ENCODE peak calls at places on chromosomes 4 and X, in ten cellular contexts. Q, W, Y, G, D, S, C, T, N and F are unnamed samples.

GRCh38 chr4:78645853-78646757 is 94.5 kb downstream of the ANXA3 start:
- DNase-seq in Q (no peak), W (peak; percentile 62), Y (peak; percentile 58), G (no peak), D (peak; percentile 94), S (peak; percentile 21), C (peak; percentile 89), T (peak; percentile 82), N (peak; percentile 52), F (peak; percentile 70)

GRCh38 chrX:155148724-155149537 is 67.3 kb upstream of the VBP1 start:
- DNase-seq in Q (no peak), W (no peak), Y (no peak), G (no peak), D (no peak), S (peak; percentile 5), C (no peak), T (no peak), N (no peak), F (no peak)

GRCh38 chr4:17912011-17912410 is 101.2 kb downstream of the NCAPG start:
- DNase-seq in Q (no peak), W (no peak), Y (no peak), G (no peak), D (no peak), S (no peak), C (no peak), T (peak; percentile 38), N (no peak), F (no peak)

GRCh38 chrX:139530550-139530949 is at the start of gene F9:
- DNase-seq in Q (no peak), W (no peak), Y (no peak), G (no peak), D (no peak), S (no peak), C (no peak), T (no peak), N (no peak), F (no peak)

GRCh38 chr4:26434030-26434639 is 56.1 kb downstream of the CCKAR start:
- DNase-seq in Q (no peak), W (no peak), Y (no peak), G (no peak), D (no peak), S (no peak), C (no peak), T (no peak), N (no peak), F (no peak)

GRCh38 chrX:116284383-116284782 is 113.8 kb downstream of the AGTR2 start:
- DNase-seq in Q (no peak), W (no peak), Y (no peak), G (no peak), D (no peak), S (no peak), C (no peak), T (no peak), N (no peak), F (no peak)

GRCh38 chr4:6779667-6780565 is 2.6 kb upstream of the KIAA0232 start:
- DNase-seq in Q (no peak), W (no peak), Y (no peak), G (no peak), D (no peak), S (no peak), C (no peak), T (no peak), N (no peak), F (no peak)

GRCh38 chr4:186158021-186158859 is 33.1 kb upstream of the CYP4V2 start:
- DNase-seq in Q (no peak), W (no peak), Y (no peak), G (no peak), D (no peak), S (no peak), C (no peak), T (no peak), N (no peak), F (no peak)

GRCh38 chr4:45550766-45551366 is 573.0 kb downstream of the GABRG1 start:
- DNase-seq in Q (no peak), W (no peak), Y (no peak), G (no peak), D (no peak), S (no peak), C (no peak), T (no peak), N (no peak), F (no peak)

GRCh38 chr4:61661960-61662359 is 461.8 kb downstream of the ADGRL3 start:
- DNase-seq in Q (no peak), W (no peak), Y (no peak), G (no peak), D (no peak), S (no peak), C (no peak), T (no peak), N (no peak), F (no peak)

DNA sequence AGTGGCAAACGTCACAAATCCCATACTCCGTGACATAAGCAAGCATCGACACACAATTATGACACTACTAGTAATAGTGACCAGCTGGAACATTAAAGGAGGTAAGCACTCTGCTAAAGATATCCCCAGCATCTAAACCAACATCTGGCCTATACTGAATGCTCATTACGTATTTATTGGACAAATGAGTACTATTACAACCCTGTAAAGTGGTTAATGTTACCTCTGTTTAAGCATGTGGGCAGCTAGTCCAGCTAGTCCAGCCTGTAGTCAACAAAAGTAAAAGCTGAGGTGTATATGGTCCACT is 419 bp upstream of the RPGR start:
- DNase-seq in Q (no peak), W (no peak), Y (no peak), G (no peak), D (no peak), S (no peak), C (no peak), T (no peak), N (no peak), F (no peak)
- TF ChIP-seq CTCF in Q (peak; percentile 4), W (no peak), Y (no peak), G (peak; percentile 7), D (no peak), S (no peak), C (no peak), T (no peak), N (no peak), F (peak; percentile 5)

GRCh38 chr4:183190900-183191527 is 92.0 kb downstream of the WWC2 start:
- DNase-seq in Q (no peak), W (no peak), Y (no peak), G (no peak), D (no peak), S (no peak), C (no peak), T (no peak), N (no peak), F (no peak)
- H3K4me1 ChIP-seq in Q (peaks cover 6% of the 10 kb centered on the region), W (peaks cover 10% of the 10 kb centered on the region), Y (no peaks in the 10 kb centered on the region), G (peaks cover 12% of the 10 kb centered on the region), D (no peaks in the 10 kb centered on the region), S (peaks cover 12% of the 10 kb centered on the region), C (no peaks in the 10 kb centered on the region), T (peaks cover 6% of the 10 kb centered on the region), N (no peaks in the 10 kb centered on the region), F (peaks cover 3% of the 10 kb centered on the region)

DNA sequence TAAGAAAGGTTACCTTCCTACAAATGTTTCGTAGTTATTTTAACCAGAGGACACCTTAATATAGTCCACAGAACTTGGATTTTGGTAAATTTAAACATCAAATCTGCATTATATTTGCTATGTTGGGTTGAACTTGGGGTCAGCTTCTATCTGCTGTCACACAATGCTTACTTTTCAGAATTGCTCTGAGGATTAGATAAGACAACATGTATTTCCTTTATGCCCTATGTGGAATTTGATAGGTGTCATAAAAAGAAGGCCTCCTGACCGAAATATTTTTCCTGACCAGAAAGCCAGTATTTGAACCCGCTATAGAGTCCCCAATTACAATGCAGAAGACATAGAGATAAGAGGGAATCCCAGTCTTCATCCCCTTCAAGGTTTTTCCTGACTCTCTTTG is 4.1 kb downstream of the MTTP start:
- DNase-seq in Q (no peak), W (no peak), Y (no peak), G (no peak), D (no peak), S (no peak), C (no peak), T (no peak), N (no peak), F (no peak)
- TF ChIP-seq CTCF in Q (no peak), W (no peak), Y (no peak), G (no peak), D (no peak), S (no peak), C (no peak), T (no peak), N (no peak), F (no peak)

DNA sequence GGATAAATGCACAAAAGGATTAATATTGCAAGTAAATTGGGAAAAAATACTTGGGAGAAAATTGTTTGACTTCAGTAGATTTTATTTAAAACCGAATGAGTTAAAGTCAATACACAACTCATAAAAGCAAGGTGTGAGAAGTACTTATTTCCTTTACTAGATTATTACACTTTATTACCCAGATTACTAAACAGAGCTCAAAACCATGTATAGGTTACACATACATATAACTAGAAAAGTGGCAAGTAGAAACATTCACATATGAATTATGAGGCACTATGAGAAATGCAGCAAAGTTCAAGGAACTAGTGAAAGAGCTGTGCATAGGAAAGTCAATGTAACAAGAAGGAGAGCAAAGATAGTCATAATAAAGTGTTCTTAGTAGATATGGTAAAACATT is 113.0 kb downstream of the CXXC4 start:
- DNase-seq in Q (no peak), W (no peak), Y (no peak), G (no peak), D (no peak), S (no peak), C (no peak), T (no peak), N (no peak), F (no peak)
- H3K4me1 ChIP-seq in Q (no peaks in the 10 kb centered on the region), W (no peaks in the 10 kb centered on the region), Y (no peaks in the 10 kb centered on the region), G (no peaks in the 10 kb centered on the region), D (no peaks in the 10 kb centered on the region), S (no peaks in the 10 kb centered on the region), C (no peaks in the 10 kb centered on the region), T (no peaks in the 10 kb centered on the region), N (no peaks in the 10 kb centered on the region), F (no peaks in the 10 kb centered on the region)

GRCh38 chr4:55444822-55445221 is 49.1 kb downstream of the TMEM165 start:
- DNase-seq in Q (no peak), W (no peak), Y (no peak), G (no peak), D (no peak), S (no peak), C (no peak), T (no peak), N (no peak), F (no peak)
- TF ChIP-seq CTCF in Q (no peak), W (no peak), Y (no peak), G (no peak), D (no peak), S (peak; percentile 42), C (no peak), T (no peak), N (no peak), F (no peak)

GRCh38 chrX:24774650-24775049 is 80.9 kb downstream of the POLA1 start:
- DNase-seq in Q (no peak), W (no peak), Y (no peak), G (no peak), D (no peak), S (no peak), C (no peak), T (no peak), N (no peak), F (no peak)
- H3K4me1 ChIP-seq in Q (peaks cover 4% of the 10 kb centered on the region), W (no peaks in the 10 kb centered on the region), Y (no peaks in the 10 kb centered on the region), G (no peaks in the 10 kb centered on the region), D (no peaks in the 10 kb centered on the region), S (peaks cover 7% of the 10 kb centered on the region), C (no peaks in the 10 kb centered on the region), T (no peaks in the 10 kb centered on the region), N (no peaks in the 10 kb centered on the region), F (no peaks in the 10 kb centered on the region)